ENCODE peak calls at places on chromosomes 13 and 19, in four cellular contexts. One of them, this sample, is unnamed.

GRCh38 chr13:94481966-94482365 is 2.5 kb upstream of the DCT start:
- DNase-seq in GM12878: no peak
- DNase-seq in SK-N-SH: no peak
- DNase-seq in K562: no peak
- DNase-seq in this sample: no peak

GRCh38 chr13:92164822-92165221 is 766.4 kb downstream of the GPC5 start:
- DNase-seq in GM12878: no peak
- DNase-seq in SK-N-SH: no peak
- DNase-seq in K562: no peak
- DNase-seq in this sample: peak

GRCh38 chr19:12715929-12716328 is 7.8 kb downstream of the TNPO2 start:
- DNase-seq in GM12878: no peak
- DNase-seq in SK-N-SH: no peak
- DNase-seq in K562: no peak
- DNase-seq in this sample: no peak

GRCh38 chr19:58549664-58550361 is 5.1 kb downstream of the CHMP2A start:
- DNase-seq in GM12878: no peak
- DNase-seq in SK-N-SH: no peak
- DNase-seq in K562: no peak
- DNase-seq in this sample: no peak

GRCh38 chr19:8221161-8221560 is 12.0 kb downstream of the CERS4 start:
- DNase-seq in GM12878: no peak
- DNase-seq in SK-N-SH: no peak
- DNase-seq in K562: no peak
- DNase-seq in this sample: no peak

GRCh38 chr13:25502551-25502950 is 130.8 kb downstream of the ATP8A2 start:
- DNase-seq in GM12878: no peak
- DNase-seq in SK-N-SH: no peak
- DNase-seq in K562: no peak
- DNase-seq in this sample: no peak

GRCh38 chr13:41345921-41346589 is 35.0 kb downstream of the NAA16 start:
- DNase-seq in GM12878: no peak
- DNase-seq in SK-N-SH: no peak
- DNase-seq in K562: no peak
- DNase-seq in this sample: no peak

GRCh38 chr19:15324791-15325519 is 7.4 kb downstream of the BRD4 start:
- DNase-seq in GM12878: no peak
- DNase-seq in SK-N-SH: no peak
- DNase-seq in K562: no peak
- DNase-seq in this sample: no peak

GRCh38 chr19:58317481-58318072 is 9.2 kb upstream of the ZSCAN22 start:
- DNase-seq in GM12878: no peak
- DNase-seq in SK-N-SH: no peak
- DNase-seq in K562: peak
- DNase-seq in this sample: no peak

GRCh38 chr19:52923782-52924593 is 760 bp upstream of the ZNF888 start:
- DNase-seq in GM12878: no peak
- DNase-seq in SK-N-SH: no peak
- DNase-seq in K562: peak
- DNase-seq in this sample: peak

GRCh38 chr19:40716031-40716654 is 543 bp downstream of the COQ8B start:
- DNase-seq in GM12878: peak
- DNase-seq in SK-N-SH: no peak
- DNase-seq in K562: peak
- DNase-seq in this sample: no peak

GRCh38 chr13:37706041-37706440 is 107.5 kb upstream of the POSTN start:
- DNase-seq in GM12878: no peak
- DNase-seq in SK-N-SH: no peak
- DNase-seq in K562: no peak
- DNase-seq in this sample: no peak

GRCh38 chr13:110308377-110309158 is 1.5 kb downstream of the COL4A2 start:
- DNase-seq in GM12878: no peak
- DNase-seq in SK-N-SH: peak
- DNase-seq in K562: no peak
- DNase-seq in this sample: peak

GRCh38 chr13:77918391-77919261 is at the start of gene EDNRB:
- DNase-seq in GM12878: no peak
- DNase-seq in SK-N-SH: peak
- DNase-seq in K562: no peak
- DNase-seq in this sample: peak

GRCh38 chr19:7947939-7948338 is 4.5 kb upstream of the TIMM44 start:
- DNase-seq in GM12878: no peak
- DNase-seq in SK-N-SH: no peak
- DNase-seq in K562: no peak
- DNase-seq in this sample: no peak

GRCh38 chr19:40424637-40425449 is 949 bp downstream of the SERTAD1 start:
- DNase-seq in GM12878: no peak
- DNase-seq in SK-N-SH: no peak
- DNase-seq in K562: peak
- DNase-seq in this sample: no peak

GRCh38 chr13:77033717-77034302 is 6.9 kb upstream of the FBXL3 start:
- DNase-seq in GM12878: no peak
- DNase-seq in SK-N-SH: no peak
- DNase-seq in K562: no peak
- DNase-seq in this sample: no peak

GRCh38 chr19:46076951-46077814 is 36.4 kb upstream of the IGFL4 start:
- DNase-seq in GM12878: no peak
- DNase-seq in SK-N-SH: peak
- DNase-seq in K562: peak
- DNase-seq in this sample: peak

GRCh38 chr19:39342647-39343305 is 555 bp downstream of the SAMD4B start:
- DNase-seq in GM12878: no peak
- DNase-seq in SK-N-SH: peak
- DNase-seq in K562: no peak
- DNase-seq in this sample: no peak

GRCh38 chr13:73228546-73228945 is 169.7 kb downstream of the KLF5 start:
- DNase-seq in GM12878: no peak
- DNase-seq in SK-N-SH: no peak
- DNase-seq in K562: no peak
- DNase-seq in this sample: no peak

GRCh38 chr19:47231215-47232054 is 436 bp upstream of the BBC3 start:
- DNase-seq in GM12878: peak
- DNase-seq in SK-N-SH: peak
- DNase-seq in K562: peak
- DNase-seq in this sample: peak

GRCh38 chr19:42196011-42197001 is 21.2 kb downstream of the DEDD2 start:
- DNase-seq in GM12878: no peak
- DNase-seq in SK-N-SH: no peak
- DNase-seq in K562: no peak
- DNase-seq in this sample: peak

GRCh38 chr19:801030-801860 is 4.0 kb downstream of the PTBP1 start:
- DNase-seq in GM12878: no peak
- DNase-seq in SK-N-SH: peak
- DNase-seq in K562: no peak
- DNase-seq in this sample: no peak

GRCh38 chr13:25630327-25630726 is 258.6 kb downstream of the ATP8A2 start:
- DNase-seq in GM12878: no peak
- DNase-seq in SK-N-SH: no peak
- DNase-seq in K562: no peak
- DNase-seq in this sample: no peak

GRCh38 chr19:4009990-4010807 is 2.7 kb downstream of the PIAS4 start:
- DNase-seq in GM12878: no peak
- DNase-seq in SK-N-SH: peak
- DNase-seq in K562: no peak
- DNase-seq in this sample: no peak

GRCh38 chr19:7159105-7159933 is 89.8 kb downstream of the ZNF557 start:
- DNase-seq in GM12878: no peak
- DNase-seq in SK-N-SH: no peak
- DNase-seq in K562: no peak
- DNase-seq in this sample: no peak

GRCh38 chr19:40255619-40256166 is 29.2 kb upstream of the CCNP start:
- DNase-seq in GM12878: no peak
- DNase-seq in SK-N-SH: no peak
- DNase-seq in K562: no peak
- DNase-seq in this sample: no peak

GRCh38 chr13:24511824-24512207 is 762 bp downstream of the PARP4 start:
- DNase-seq in GM12878: peak
- DNase-seq in SK-N-SH: peak
- DNase-seq in K562: no peak
- DNase-seq in this sample: no peak

GRCh38 chr13:111245781-111246384 is 74.6 kb upstream of the TEX29 start:
- DNase-seq in GM12878: no peak
- DNase-seq in SK-N-SH: no peak
- DNase-seq in K562: no peak
- DNase-seq in this sample: no peak

GRCh38 chr13:90443268-90443667 is 904.2 kb upstream of the MIR17HG start:
- DNase-seq in GM12878: no peak
- DNase-seq in SK-N-SH: no peak
- DNase-seq in K562: no peak
- DNase-seq in this sample: no peak

GRCh38 chr13:98019186-98019585 is 65.7 kb downstream of the IPO5 start:
- DNase-seq in GM12878: no peak
- DNase-seq in SK-N-SH: no peak
- DNase-seq in K562: no peak
- DNase-seq in this sample: no peak

GRCh38 chr19:48509467-48510194 is 2.0 kb downstream of the LMTK3 start:
- DNase-seq in GM12878: no peak
- DNase-seq in SK-N-SH: no peak
- DNase-seq in K562: peak
- DNase-seq in this sample: no peak
- TF ChIP-seq USF1 in GM12878: no peak
- TF ChIP-seq USF1 in SK-N-SH: no peak
- TF ChIP-seq USF1 in K562: no peak
- TF ChIP-seq USF1 in this sample: no peak

GRCh38 chr13:22594041-22594440 is 586.7 kb upstream of the SGCG start:
- DNase-seq in GM12878: no peak
- DNase-seq in SK-N-SH: no peak
- DNase-seq in K562: no peak
- DNase-seq in this sample: no peak
- TF ChIP-seq USF1 in GM12878: no peak
- TF ChIP-seq USF1 in SK-N-SH: no peak
- TF ChIP-seq USF1 in K562: no peak
- TF ChIP-seq USF1 in this sample: no peak

DNA sequence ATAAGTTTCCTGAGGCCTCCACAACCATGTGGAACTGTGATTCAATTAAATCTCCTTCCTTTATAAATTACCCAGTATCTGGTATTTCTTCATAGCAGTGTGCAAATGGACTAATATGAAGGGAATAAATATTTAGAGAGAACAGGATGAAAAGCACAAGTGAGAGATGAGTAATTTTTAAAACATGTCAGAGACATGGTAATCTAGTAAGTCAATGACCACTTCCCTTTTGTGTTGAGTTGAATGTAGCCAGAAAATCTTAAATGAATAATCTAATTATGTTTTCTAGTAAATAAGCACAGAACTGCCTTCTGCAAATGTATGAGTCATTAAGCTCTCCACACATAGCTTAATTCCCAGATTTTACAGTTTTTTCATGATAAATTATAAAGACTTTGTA is 524.1 kb upstream of the SLITRK5 start:
- DNase-seq in GM12878: no peak
- DNase-seq in SK-N-SH: no peak
- DNase-seq in K562: no peak
- DNase-seq in this sample: no peak
- TF ChIP-seq USF1 in GM12878: no peak
- TF ChIP-seq USF1 in SK-N-SH: no peak
- TF ChIP-seq USF1 in K562: no peak
- TF ChIP-seq USF1 in this sample: no peak

GRCh38 chr19:18290250-18291018 is 9.0 kb upstream of the JUND start:
- DNase-seq in GM12878: peak
- DNase-seq in SK-N-SH: no peak
- DNase-seq in K562: peak
- DNase-seq in this sample: no peak

GRCh38 chr19:18287836-18288772 is 6.7 kb upstream of the JUND start:
- DNase-seq in GM12878: no peak
- DNase-seq in SK-N-SH: no peak
- DNase-seq in K562: no peak
- DNase-seq in this sample: peak

GRCh38 chr19:18291590-18292459 is 10.4 kb upstream of the JUND start:
- DNase-seq in GM12878: no peak
- DNase-seq in SK-N-SH: peak
- DNase-seq in K562: peak
- DNase-seq in this sample: peak

GRCh38 chr19:18291019-18291524 is 9.7 kb upstream of the JUND start:
- DNase-seq in GM12878: no peak
- DNase-seq in SK-N-SH: peak
- DNase-seq in K562: no peak
- DNase-seq in this sample: no peak

GRCh38 chr19:18289471-18290066 is 8.1 kb upstream of the JUND start:
- DNase-seq in GM12878: no peak
- DNase-seq in SK-N-SH: no peak
- DNase-seq in K562: no peak
- DNase-seq in this sample: no peak
- TF ChIP-seq USF1 in GM12878: no peak
- TF ChIP-seq USF1 in SK-N-SH: no peak
- TF ChIP-seq USF1 in K562: no peak
- TF ChIP-seq USF1 in this sample: no peak

GRCh38 chr13:95745752-95746151 is 68.8 kb downstream of the DNAJC3 start:
- DNase-seq in GM12878: no peak
- DNase-seq in SK-N-SH: no peak
- DNase-seq in K562: no peak
- DNase-seq in this sample: no peak
- TF ChIP-seq USF1 in GM12878: no peak
- TF ChIP-seq USF1 in SK-N-SH: no peak
- TF ChIP-seq USF1 in K562: no peak
- TF ChIP-seq USF1 in this sample: no peak

GRCh38 chr19:18657590-18658365 is 20.9 kb downstream of the KLHL26 start:
- DNase-seq in GM12878: no peak
- DNase-seq in SK-N-SH: peak
- DNase-seq in K562: peak
- DNase-seq in this sample: no peak
- TF ChIP-seq USF1 in GM12878: no peak
- TF ChIP-seq USF1 in SK-N-SH: no peak
- TF ChIP-seq USF1 in K562: no peak
- TF ChIP-seq USF1 in this sample: no peak

GRCh38 chr13:43237616-43238015 is 214.2 kb downstream of the DNAJC15 start:
- DNase-seq in GM12878: no peak
- DNase-seq in SK-N-SH: no peak
- DNase-seq in K562: no peak
- DNase-seq in this sample: no peak
- TF ChIP-seq USF1 in GM12878: no peak
- TF ChIP-seq USF1 in SK-N-SH: no peak
- TF ChIP-seq USF1 in K562: no peak
- TF ChIP-seq USF1 in this sample: no peak

GRCh38 chr19:10295305-10295846 is 5.6 kb downstream of the ICAM5 start:
- DNase-seq in GM12878: no peak
- DNase-seq in SK-N-SH: peak
- DNase-seq in K562: no peak
- DNase-seq in this sample: peak
- TF ChIP-seq USF1 in GM12878: no peak
- TF ChIP-seq USF1 in SK-N-SH: no peak
- TF ChIP-seq USF1 in K562: no peak
- TF ChIP-seq USF1 in this sample: no peak